ENCODE peak calls at places on chromosome 4, in five cellular contexts. One of them, this sample, is unnamed.

GRCh38 chr4:55742655-55743191 is 76.9 kb upstream of the EXOC1L start:
- DNase-seq in activated T-cell treated with anti-CD3 and anti-CD28 coated beads, Interleukin-2, amount 50 U/mL, for 72 hours: no peak
- DNase-seq in heart left ventricle: no peak
- DNase-seq in cardiac muscle cell: no peak
- DNase-seq in stimulated activated CD4-positive, alpha-beta T cell treated with anti-CD3 and anti-CD28 coated beads, Interleukin-15, amount 100 ng/mL, for 1 hour: no peak
- DNase-seq in this sample: no peak

GRCh38 chr4:24015782-24016181 is 125.9 kb upstream of the PPARGC1A start:
- DNase-seq in activated T-cell treated with anti-CD3 and anti-CD28 coated beads, Interleukin-2, amount 50 U/mL, for 72 hours: no peak
- DNase-seq in heart left ventricle: no peak
- DNase-seq in cardiac muscle cell: no peak
- DNase-seq in stimulated activated CD4-positive, alpha-beta T cell treated with anti-CD3 and anti-CD28 coated beads, Interleukin-15, amount 100 ng/mL, for 1 hour: no peak
- DNase-seq in this sample: no peak

GRCh38 chr4:145388043-145388442 is 93.6 kb upstream of the SMAD1 start:
- DNase-seq in activated T-cell treated with anti-CD3 and anti-CD28 coated beads, Interleukin-2, amount 50 U/mL, for 72 hours: no peak
- DNase-seq in heart left ventricle: no peak
- DNase-seq in cardiac muscle cell: no peak
- DNase-seq in stimulated activated CD4-positive, alpha-beta T cell treated with anti-CD3 and anti-CD28 coated beads, Interleukin-15, amount 100 ng/mL, for 1 hour: no peak
- DNase-seq in this sample: no peak

GRCh38 chr4:185567828-185568442 is 32.6 kb upstream of the PDLIM3 start:
- DNase-seq in activated T-cell treated with anti-CD3 and anti-CD28 coated beads, Interleukin-2, amount 50 U/mL, for 72 hours: no peak
- DNase-seq in heart left ventricle: peak; percentile 89
- DNase-seq in cardiac muscle cell: no peak
- DNase-seq in stimulated activated CD4-positive, alpha-beta T cell treated with anti-CD3 and anti-CD28 coated beads, Interleukin-15, amount 100 ng/mL, for 1 hour: no peak
- DNase-seq in this sample: no peak

GRCh38 chr4:3636628-3637320 is 104.6 kb upstream of the LRPAP1 start:
- DNase-seq in activated T-cell treated with anti-CD3 and anti-CD28 coated beads, Interleukin-2, amount 50 U/mL, for 72 hours: no peak
- DNase-seq in heart left ventricle: no peak
- DNase-seq in cardiac muscle cell: no peak
- DNase-seq in stimulated activated CD4-positive, alpha-beta T cell treated with anti-CD3 and anti-CD28 coated beads, Interleukin-15, amount 100 ng/mL, for 1 hour: no peak
- DNase-seq in this sample: no peak

GRCh38 chr4:53267026-53267425 is 98.8 kb downstream of the SCFD2 start:
- DNase-seq in activated T-cell treated with anti-CD3 and anti-CD28 coated beads, Interleukin-2, amount 50 U/mL, for 72 hours: no peak
- DNase-seq in heart left ventricle: no peak
- DNase-seq in cardiac muscle cell: no peak
- DNase-seq in stimulated activated CD4-positive, alpha-beta T cell treated with anti-CD3 and anti-CD28 coated beads, Interleukin-15, amount 100 ng/mL, for 1 hour: no peak
- DNase-seq in this sample: no peak

GRCh38 chr4:10108391-10108790 is 8.2 kb downstream of the WDR1 start:
- DNase-seq in activated T-cell treated with anti-CD3 and anti-CD28 coated beads, Interleukin-2, amount 50 U/mL, for 72 hours: no peak
- DNase-seq in heart left ventricle: no peak
- DNase-seq in cardiac muscle cell: no peak
- DNase-seq in stimulated activated CD4-positive, alpha-beta T cell treated with anti-CD3 and anti-CD28 coated beads, Interleukin-15, amount 100 ng/mL, for 1 hour: no peak
- DNase-seq in this sample: no peak

GRCh38 chr4:1567808-1568581 is 116.1 kb downstream of the FAM53A start:
- DNase-seq in activated T-cell treated with anti-CD3 and anti-CD28 coated beads, Interleukin-2, amount 50 U/mL, for 72 hours: no peak
- DNase-seq in heart left ventricle: peak; percentile 24
- DNase-seq in cardiac muscle cell: no peak
- DNase-seq in stimulated activated CD4-positive, alpha-beta T cell treated with anti-CD3 and anti-CD28 coated beads, Interleukin-15, amount 100 ng/mL, for 1 hour: no peak
- DNase-seq in this sample: no peak

GRCh38 chr4:110998308-110998707 is 375.4 kb upstream of the PITX2 start:
- DNase-seq in activated T-cell treated with anti-CD3 and anti-CD28 coated beads, Interleukin-2, amount 50 U/mL, for 72 hours: no peak
- DNase-seq in heart left ventricle: no peak
- DNase-seq in cardiac muscle cell: no peak
- DNase-seq in stimulated activated CD4-positive, alpha-beta T cell treated with anti-CD3 and anti-CD28 coated beads, Interleukin-15, amount 100 ng/mL, for 1 hour: no peak
- DNase-seq in this sample: no peak

GRCh38 chr4:105126311-105127153 is 20.1 kb upstream of the TET2 start:
- DNase-seq in activated T-cell treated with anti-CD3 and anti-CD28 coated beads, Interleukin-2, amount 50 U/mL, for 72 hours: no peak
- DNase-seq in heart left ventricle: no peak
- DNase-seq in cardiac muscle cell: no peak
- DNase-seq in stimulated activated CD4-positive, alpha-beta T cell treated with anti-CD3 and anti-CD28 coated beads, Interleukin-15, amount 100 ng/mL, for 1 hour: no peak
- DNase-seq in this sample: no peak

GRCh38 chr4:140102406-140102805 is 51.6 kb downstream of the MAML3 start:
- DNase-seq in activated T-cell treated with anti-CD3 and anti-CD28 coated beads, Interleukin-2, amount 50 U/mL, for 72 hours: no peak
- DNase-seq in heart left ventricle: no peak
- DNase-seq in cardiac muscle cell: no peak
- DNase-seq in stimulated activated CD4-positive, alpha-beta T cell treated with anti-CD3 and anti-CD28 coated beads, Interleukin-15, amount 100 ng/mL, for 1 hour: no peak
- DNase-seq in this sample: no peak

GRCh38 chr4:5927747-5928146 is 34.9 kb upstream of the CRMP1 start:
- DNase-seq in activated T-cell treated with anti-CD3 and anti-CD28 coated beads, Interleukin-2, amount 50 U/mL, for 72 hours: no peak
- DNase-seq in heart left ventricle: no peak
- DNase-seq in cardiac muscle cell: no peak
- DNase-seq in stimulated activated CD4-positive, alpha-beta T cell treated with anti-CD3 and anti-CD28 coated beads, Interleukin-15, amount 100 ng/mL, for 1 hour: no peak
- DNase-seq in this sample: no peak

GRCh38 chr4:108959497-108959896 is 196.6 kb upstream of the ETNPPL start:
- DNase-seq in activated T-cell treated with anti-CD3 and anti-CD28 coated beads, Interleukin-2, amount 50 U/mL, for 72 hours: no peak
- DNase-seq in heart left ventricle: no peak
- DNase-seq in cardiac muscle cell: no peak
- DNase-seq in stimulated activated CD4-positive, alpha-beta T cell treated with anti-CD3 and anti-CD28 coated beads, Interleukin-15, amount 100 ng/mL, for 1 hour: no peak
- DNase-seq in this sample: no peak

GRCh38 chr4:61918507-61919462 is 718.7 kb downstream of the ADGRL3 start:
- DNase-seq in activated T-cell treated with anti-CD3 and anti-CD28 coated beads, Interleukin-2, amount 50 U/mL, for 72 hours: no peak
- DNase-seq in heart left ventricle: no peak
- DNase-seq in cardiac muscle cell: no peak
- DNase-seq in stimulated activated CD4-positive, alpha-beta T cell treated with anti-CD3 and anti-CD28 coated beads, Interleukin-15, amount 100 ng/mL, for 1 hour: no peak
- DNase-seq in this sample: no peak

GRCh38 chr4:7199771-7200441 is 7.6 kb downstream of the SORCS2 start:
- DNase-seq in activated T-cell treated with anti-CD3 and anti-CD28 coated beads, Interleukin-2, amount 50 U/mL, for 72 hours: no peak
- DNase-seq in heart left ventricle: no peak
- DNase-seq in cardiac muscle cell: no peak
- DNase-seq in stimulated activated CD4-positive, alpha-beta T cell treated with anti-CD3 and anti-CD28 coated beads, Interleukin-15, amount 100 ng/mL, for 1 hour: no peak
- DNase-seq in this sample: no peak

GRCh38 chr4:161522031-161522430 is 641.8 kb downstream of the FSTL5 start:
- DNase-seq in activated T-cell treated with anti-CD3 and anti-CD28 coated beads, Interleukin-2, amount 50 U/mL, for 72 hours: no peak
- DNase-seq in heart left ventricle: no peak
- DNase-seq in cardiac muscle cell: peak; percentile 8
- DNase-seq in stimulated activated CD4-positive, alpha-beta T cell treated with anti-CD3 and anti-CD28 coated beads, Interleukin-15, amount 100 ng/mL, for 1 hour: no peak
- DNase-seq in this sample: no peak

GRCh38 chr4:79311279-79311678 is 14.6 kb downstream of the NAA11 start:
- DNase-seq in activated T-cell treated with anti-CD3 and anti-CD28 coated beads, Interleukin-2, amount 50 U/mL, for 72 hours: no peak
- DNase-seq in heart left ventricle: no peak
- DNase-seq in cardiac muscle cell: no peak
- DNase-seq in stimulated activated CD4-positive, alpha-beta T cell treated with anti-CD3 and anti-CD28 coated beads, Interleukin-15, amount 100 ng/mL, for 1 hour: no peak
- DNase-seq in this sample: no peak

GRCh38 chr4:84150177-84150576 is 348.9 kb downstream of the NKX6-1 start:
- DNase-seq in activated T-cell treated with anti-CD3 and anti-CD28 coated beads, Interleukin-2, amount 50 U/mL, for 72 hours: no peak
- DNase-seq in heart left ventricle: no peak
- DNase-seq in cardiac muscle cell: no peak
- DNase-seq in stimulated activated CD4-positive, alpha-beta T cell treated with anti-CD3 and anti-CD28 coated beads, Interleukin-15, amount 100 ng/mL, for 1 hour: no peak
- DNase-seq in this sample: no peak